ENCODE peak calls at places on chromosomes 12 and 14, in six cellular contexts. V, A, Y, U, S and Z are unnamed samples.

GRCh38 chr12:71125515-71125914 is 32.3 kb downstream of the TSPAN8 start:
- DNase-seq in Y (no peak), V (no peak), A (no peak), U (no peak), S (no peak), Z (no peak)

GRCh38 chr14:22836301-22837058 is at the start of gene MMP14:
- DNase-seq in V (peak), U (peak), A (peak), S (peak), Y (peak), Z (no peak)

GRCh38 chr14:49173765-49174373 is 412.3 kb downstream of the RPS29 start:
- DNase-seq in Y (peak), U (no peak), V (no peak), A (peak), S (peak), Z (peak)

GRCh38 chr12:3042394-3042793 is 34.8 kb upstream of the TSPAN9 start:
- DNase-seq in A (no peak), S (no peak), Y (no peak), V (no peak), U (no peak), Z (no peak)

GRCh38 chr12:119363037-119363436 is 28.5 kb downstream of the CCDC60 start:
- DNase-seq in V (no peak), Y (no peak), A (no peak), U (no peak), S (no peak), Z (no peak)

GRCh38 chr12:6631549-6631961 is 4.2 kb downstream of the LPAR5 start:
- DNase-seq in S (no peak), Y (no peak), U (no peak), A (no peak), V (no peak), Z (no peak)

GRCh38 chr12:18492372-18493025 is 231.2 kb downstream of the PIK3C2G start:
- DNase-seq in S (no peak), V (no peak), U (no peak), A (peak), Y (no peak), Z (peak)

GRCh38 chr14:49975286-49975685 is 82.4 kb downstream of the ARF6 start:
- DNase-seq in A (peak), U (no peak), S (peak), Y (no peak), V (no peak), Z (no peak)

GRCh38 chr14:93231129-93231979 is 24.3 kb downstream of the UBR7 start:
- DNase-seq in S (peak), V (peak), A (peak), U (no peak), Y (no peak), Z (no peak)

GRCh38 chr14:97350415-97350814 is 553.2 kb downstream of the VRK1 start:
- DNase-seq in U (no peak), S (no peak), A (no peak), Y (no peak), V (no peak), Z (no peak)

GRCh38 chr12:90593596-90594290 is 361.2 kb downstream of the CCER1 start:
- DNase-seq in U (no peak), V (no peak), S (no peak), Y (no peak), A (no peak), Z (no peak)

GRCh38 chr12:105083551-105084105 is 630 bp downstream of the ALDH1L2 start:
- DNase-seq in V (peak), U (peak), S (peak), Y (peak), A (peak), Z (no peak)
- H3K4me3 ChIP-seq in V (peak), U (peak), S (no peak), Y (peak), A (peak), Z (peak)

DNA sequence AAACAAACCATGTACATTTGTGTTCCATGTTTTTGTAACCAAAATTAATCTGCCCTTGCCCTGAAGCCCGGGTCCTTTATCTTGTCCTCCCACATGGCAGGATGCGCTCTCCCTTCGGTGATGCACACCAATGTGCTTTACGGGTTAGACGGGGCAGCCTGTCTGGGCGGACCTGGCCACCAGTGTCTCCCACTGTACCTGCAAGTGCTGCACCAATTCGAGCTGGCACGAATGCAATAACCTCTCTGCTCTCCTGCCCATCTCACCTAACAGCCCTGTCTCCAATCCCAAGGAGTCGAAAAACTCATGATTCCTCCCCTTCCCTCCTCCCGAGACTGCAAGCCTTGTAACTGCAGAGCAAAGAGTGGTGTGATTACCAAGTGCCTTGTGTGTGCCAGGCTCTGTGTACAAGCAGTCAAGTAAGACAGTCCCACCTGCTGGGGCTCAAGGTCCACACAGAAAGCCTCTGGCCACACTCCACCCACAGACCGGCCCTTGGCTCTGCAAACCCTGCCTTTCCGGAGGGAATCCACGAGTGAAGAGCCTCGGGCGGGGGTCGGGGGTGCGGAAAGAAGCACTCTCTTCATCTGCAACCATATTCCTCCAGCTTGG is 85.1 kb downstream of the CCDC88C start:
- DNase-seq in A (no peak), Y (no peak), S (no peak), U (peak), V (no peak), Z (no peak)
- TF ChIP-seq CTCF in A (no peak), Y (no peak), S (no peak), U (no peak), V (no peak), Z (no peak)

DNA sequence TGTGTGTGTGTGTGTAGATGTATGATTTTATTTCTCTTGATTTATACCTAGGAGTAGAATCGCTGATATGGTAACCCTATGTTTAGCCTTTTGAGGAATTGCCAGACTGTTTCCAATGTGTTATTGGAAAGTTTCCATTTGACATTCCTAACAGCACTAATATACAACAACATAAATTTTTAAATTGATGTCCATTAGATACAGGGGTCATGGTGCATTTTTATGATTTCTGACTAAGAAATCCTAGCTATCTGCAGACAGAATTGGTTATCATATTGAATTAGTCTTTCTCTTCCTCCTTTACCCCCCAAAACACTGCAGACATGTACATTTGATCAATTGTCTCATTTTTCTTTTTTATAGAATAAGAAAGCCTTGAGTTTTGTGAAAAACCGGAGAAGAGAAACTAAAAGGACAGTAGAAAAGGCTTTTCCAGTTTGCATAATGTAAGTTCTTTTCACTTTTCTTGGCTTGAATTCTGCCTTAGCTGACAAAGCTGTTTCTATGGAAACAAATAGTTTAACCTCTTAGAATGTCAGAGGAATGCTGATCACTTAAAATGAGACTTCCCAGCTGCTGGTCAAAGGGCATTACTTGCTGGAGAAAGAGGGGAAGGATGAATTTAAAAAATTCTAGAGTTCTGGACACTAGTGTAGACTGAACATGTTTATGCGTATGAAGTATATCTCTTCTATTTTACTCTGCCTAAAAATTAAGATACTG is 28.3 kb downstream of the PALS1 start:
- DNase-seq in A (peak), Y (no peak), U (no peak), V (no peak), S (no peak), Z (peak)
- H3K4me3 ChIP-seq in A (peak), Y (no peak), U (no peak), V (no peak), S (no peak), Z (peak)

GRCh38 chr12:5154091-5154490 is 110.4 kb downstream of the KCNA5 start:
- DNase-seq in V (no peak), Y (no peak), U (peak), S (no peak), A (no peak), Z (no peak)
- TF ChIP-seq CTCF in V (no peak), Y (no peak), U (no peak), S (no peak), A (no peak), Z (no peak)

GRCh38 chr14:31026076-31026394 is at the start of gene STRN3:
- DNase-seq in V (no peak), S (no peak), Y (no peak), A (no peak), U (no peak), Z (no peak)

GRCh38 chr14:31025335-31026075 is at the start of gene AP4S1:
- DNase-seq in A (no peak), U (peak), S (peak), Y (peak), V (peak), Z (no peak)

GRCh38 chr14:31026395-31027096 is 367 bp upstream of the STRN3 start:
- DNase-seq in A (peak), U (peak), V (peak), Y (peak), S (peak), Z (peak)

GRCh38 chr14:31029016-31029970 is 3.1 kb upstream of the STRN3 start:
- DNase-seq in V (no peak), A (no peak), S (no peak), U (no peak), Y (no peak), Z (no peak)

DNA sequence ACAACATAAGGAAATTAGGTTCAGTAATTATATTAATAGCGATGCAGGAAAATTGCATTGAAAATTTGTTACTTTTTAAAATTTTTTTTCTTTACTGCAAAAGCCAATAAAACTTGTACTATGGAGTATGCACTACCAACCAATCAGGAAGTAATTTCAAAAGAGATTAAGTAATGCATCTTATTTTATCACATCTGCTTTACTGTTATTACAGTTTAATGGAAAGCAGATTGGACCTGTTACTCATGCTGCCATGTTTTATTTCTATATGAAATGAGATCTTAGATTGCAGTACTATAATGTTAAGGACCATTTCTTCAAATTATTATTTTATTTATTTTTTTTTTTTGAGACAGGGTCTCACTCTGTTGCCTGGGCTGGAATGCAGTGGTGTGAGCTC is 1.7 kb upstream of the STRN3 start:
- DNase-seq in V (no peak), Y (no peak), U (no peak), A (no peak), S (no peak), Z (no peak)
- H3K4me3 ChIP-seq in V (no peak), Y (no peak), U (no peak), A (peak), S (no peak), Z (no peak)

DNA sequence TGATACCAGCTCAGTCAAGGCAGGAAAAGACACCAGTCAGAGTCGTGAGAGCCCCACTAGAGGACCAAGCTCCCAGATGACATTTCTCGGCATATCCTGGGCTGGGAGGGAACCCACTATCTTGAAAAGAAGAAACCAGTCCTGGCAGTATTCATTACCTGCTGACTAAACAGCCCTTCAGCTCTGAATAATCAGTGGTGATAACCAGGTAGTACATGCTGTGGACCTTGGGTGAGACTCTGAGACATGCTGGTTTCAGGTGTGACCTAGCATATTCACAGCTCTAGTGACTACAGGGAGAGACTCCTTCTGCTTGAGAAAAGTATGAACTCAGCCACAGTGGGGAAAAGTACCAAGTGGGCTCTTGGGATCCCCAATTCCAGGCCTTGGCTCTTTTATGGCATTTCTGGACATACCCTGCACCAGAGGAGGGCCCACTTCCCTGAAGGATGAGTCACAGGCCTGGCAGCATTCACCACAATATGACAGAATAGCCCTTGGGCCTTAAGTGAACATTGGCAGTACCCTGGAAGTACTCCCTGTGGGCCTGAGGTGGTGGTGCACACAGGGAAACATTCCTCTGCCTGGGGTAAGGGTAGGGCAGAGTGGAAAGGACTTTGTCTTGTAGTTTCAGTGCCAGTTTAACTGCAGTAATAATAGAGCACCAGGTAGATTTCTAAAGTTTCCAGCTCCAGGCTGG is 82.6 kb upstream of the SLC38A4 start:
- DNase-seq in Y (no peak), S (no peak), A (peak), V (no peak), U (no peak), Z (no peak)
- TF ChIP-seq CTCF in Y (no peak), S (no peak), A (no peak), V (no peak), U (no peak), Z (no peak)

GRCh38 chr12:114669501-114670256 is 14.3 kb downstream of the TBX3 start:
- DNase-seq in U (no peak), Y (no peak), A (peak), S (peak), V (no peak), Z (no peak)
- H3K4me3 ChIP-seq in U (no peak), Y (no peak), A (peak), S (no peak), V (peak), Z (peak)

GRCh38 chr14:28023853-28024252 is 742.7 kb upstream of the FOXG1 start:
- DNase-seq in S (no peak), U (no peak), V (no peak), Y (no peak), A (no peak), Z (no peak)
- TF ChIP-seq CTCF in S (no peak), U (no peak), V (no peak), Y (no peak), A (no peak), Z (no peak)